ENCODE peak calls at places on chromosomes 3 and 15, in six cellular contexts. S, H, Y, D, F and A are unnamed samples.

GRCh38 chr15:85865070-85865684 is 70.5 kb upstream of the KLHL25 start:
- DNase-seq in S (no peak), H (peak; percentile 70), Y (no peak), D (no peak), F (peak; percentile 62), A (no peak)

GRCh38 chr3:89506462-89507143 is 399.2 kb downstream of the EPHA3 start:
- DNase-seq in S (no peak), H (no peak), Y (no peak), D (no peak), F (no peak), A (no peak)

GRCh38 chr3:126959921-126960603 is 22.9 kb upstream of the PLXNA1 start:
- DNase-seq in S (no peak), H (peak; percentile 80), Y (no peak), D (no peak), F (peak; percentile 22), A (no peak)

GRCh38 chr15:31372635-31373091 is 46.0 kb downstream of the KLF13 start:
- DNase-seq in S (no peak), H (peak; percentile 86), Y (no peak), D (no peak), F (peak; percentile 48), A (peak; percentile 91)

GRCh38 chr3:40445062-40445461 is 12.1 kb upstream of the RPL14 start:
- DNase-seq in S (no peak), H (no peak), Y (no peak), D (no peak), F (no peak), A (no peak)

GRCh38 chr3:153614131-153614530 is 452.1 kb downstream of the RAP2B start:
- DNase-seq in S (no peak), H (no peak), Y (no peak), D (no peak), F (no peak), A (no peak)

GRCh38 chr15:42808921-42809320 is 72.0 kb upstream of the CDAN1 start:
- DNase-seq in S (no peak), H (no peak), Y (no peak), D (no peak), F (no peak), A (no peak)

GRCh38 chr3:5275529-5275928 is 88.0 kb downstream of the EDEM1 start:
- DNase-seq in S (no peak), H (peak; percentile 76), Y (no peak), D (no peak), F (no peak), A (no peak)

GRCh38 chr3:39407773-39408492 is 1.4 kb downstream of the RPSA start:
- DNase-seq in S (no peak), H (no peak), Y (no peak), D (no peak), F (no peak), A (no peak)

GRCh38 chr3:128374746-128375445 is 91.8 kb downstream of the DNAJB8 start:
- DNase-seq in S (no peak), H (no peak), Y (no peak), D (no peak), F (no peak), A (no peak)

GRCh38 chr15:25504307-25504706 is 65.5 kb upstream of the UBE3A start:
- DNase-seq in S (no peak), H (peak; percentile 57), Y (no peak), D (no peak), F (no peak), A (no peak)

GRCh38 chr15:37900286-37901221 is 33.9 kb upstream of the TMCO5A start:
- DNase-seq in S (no peak), H (peak; percentile 56), Y (no peak), D (no peak), F (no peak), A (no peak)

GRCh38 chr3:132255041-132255745 is 62.0 kb upstream of the ACP3 start:
- DNase-seq in S (no peak), H (peak; percentile 46), Y (no peak), D (no peak), F (no peak), A (no peak)

GRCh38 chr3:174436367-174436766 is 422.8 kb upstream of the NAALADL2 start:
- DNase-seq in S (no peak), H (no peak), Y (no peak), D (peak; percentile 42), F (no peak), A (no peak)

GRCh38 chr15:87207945-87208580 is 1048.5 kb downstream of the NTRK3 start:
- DNase-seq in S (no peak), H (peak; percentile 50), Y (peak; percentile 82), D (no peak), F (no peak), A (no peak)